ENCODE peak calls at places on chromosomes 11 and 22, in eight cellular contexts. S is left ventricle myocardium inferior, Q is endothelial cell, P is chondrocyte, W is PC-9, E is AG10803, N is fibroblast of the aortic adventitia, V is MCF 10A. K is an unnamed sample.

GRCh38 chr11:124923296-124923695 is 4.2 kb downstream of the HEPN1 start:
- DNase-seq in S (no peak), Q (no peak), P (no peak), W (no peak), E (no peak), N (no peak), V (no peak), K (no peak)

GRCh38 chr11:57251491-57252104 is 14.5 kb upstream of the APLNR start:
- DNase-seq in S (peak), Q (no peak), P (no peak), W (no peak), E (peak), N (peak), V (peak), K (no peak)

GRCh38 chr11:107969219-107969618 is 39.5 kb upstream of the CUL5 start:
- DNase-seq in S (no peak), Q (no peak), P (no peak), W (no peak), E (no peak), N (no peak), V (no peak), K (no peak)

GRCh38 chr11:5423131-5423530 is 1.2 kb downstream of the OR51Q1 start:
- DNase-seq in S (no peak), Q (no peak), P (no peak), W (no peak), E (no peak), N (no peak), V (no peak), K (no peak)

GRCh38 chr22:28102413-28102812 is 183.4 kb upstream of the PITPNB start:
- DNase-seq in S (no peak), Q (no peak), P (no peak), W (no peak), E (no peak), N (no peak), V (no peak), K (no peak)

GRCh38 chr11:77038825-77039326 is 4.7 kb downstream of the B3GNT6 start:
- DNase-seq in S (no peak), Q (no peak), P (no peak), W (no peak), E (no peak), N (no peak), V (no peak), K (no peak)

GRCh38 chr11:40029406-40029805 is 1430.0 kb downstream of the LRRC4C start:
- DNase-seq in S (no peak), Q (no peak), P (no peak), W (no peak), E (no peak), N (no peak), V (peak), K (peak)

GRCh38 chr11:77379253-77379652 is 77.8 kb upstream of the GDPD4 start:
- DNase-seq in S (no peak), Q (no peak), P (no peak), W (no peak), E (no peak), N (no peak), V (no peak), K (no peak)

GRCh38 chr11:86063536-86063935 is 5.3 kb downstream of the PICALM start:
- DNase-seq in S (no peak), Q (no peak), P (no peak), W (peak), E (peak), N (peak), V (peak), K (no peak)

GRCh38 chr22:37145415-37146385 is 4.0 kb downstream of the IL2RB start:
- DNase-seq in S (no peak), Q (no peak), P (peak), W (no peak), E (no peak), N (no peak), V (no peak), K (no peak)

GRCh38 chr11:125262194-125262824 is 97.8 kb downstream of the PKNOX2 start:
- DNase-seq in S (no peak), Q (no peak), P (no peak), W (peak), E (no peak), N (no peak), V (no peak), K (no peak)

GRCh38 chr11:75388386-75389275 is 10.7 kb upstream of the RPS3 start:
- DNase-seq in S (peak), Q (peak), P (no peak), W (peak), E (peak), N (peak), V (peak), K (peak)

GRCh38 chr22:45101828-45102227 is 61.9 kb upstream of the NUP50 start:
- DNase-seq in S (peak), Q (peak), P (peak), W (no peak), E (peak), N (peak), V (peak), K (peak)

GRCh38 chr22:32558681-32559355 is 84.2 kb downstream of the FBXO7 start:
- DNase-seq in S (peak), Q (no peak), P (no peak), W (peak), E (peak), N (peak), V (peak), K (no peak)

GRCh38 chr22:27541831-27542230 is 259.7 kb downstream of the MN1 start:
- DNase-seq in S (no peak), Q (no peak), P (no peak), W (no peak), E (no peak), N (no peak), V (no peak), K (peak)

GRCh38 chr22:38135133-38135706 is 24.7 kb upstream of the BAIAP2L2 start:
- DNase-seq in S (no peak), Q (no peak), P (no peak), W (peak), E (peak), N (peak), V (peak), K (no peak)

GRCh38 chr22:19150482-19151328 is 613 bp upstream of the GSC2 start:
- DNase-seq in S (no peak), Q (no peak), P (peak), W (no peak), E (no peak), N (no peak), V (no peak), K (no peak)

GRCh38 chr22:42177891-42178336 is 47.3 kb upstream of the CYP2D6 start:
- DNase-seq in S (no peak), Q (no peak), P (no peak), W (no peak), E (no peak), N (no peak), V (no peak), K (no peak)

GRCh38 chr11:34354782-34355181 is 3.0 kb downstream of the ABTB2 start:
- DNase-seq in S (no peak), Q (no peak), P (no peak), W (peak), E (peak), N (peak), V (no peak), K (no peak)

DNA sequence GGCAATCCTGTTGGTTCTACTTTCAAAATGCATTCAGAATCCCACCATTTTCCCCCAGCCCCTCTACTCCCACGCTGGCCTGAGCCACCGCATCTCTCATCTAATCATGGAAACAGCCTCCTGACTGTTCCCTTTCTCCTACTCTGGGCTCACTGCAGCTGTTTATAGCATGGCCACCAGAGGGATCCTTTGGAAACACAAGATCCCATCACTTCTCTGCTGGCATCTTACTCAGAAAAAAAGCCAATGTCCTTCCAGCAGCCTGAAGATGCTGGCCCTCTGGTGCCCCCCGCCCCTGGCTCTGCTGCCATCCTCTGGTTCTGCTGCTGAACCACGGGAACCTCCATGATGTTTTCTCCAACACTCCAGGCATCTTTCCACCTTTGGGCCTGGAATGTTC is 11.1 kb downstream of the MS4A8 start:
- DNase-seq in S (no peak), Q (peak), P (no peak), W (no peak), E (no peak), N (no peak), V (peak), K (no peak)
- TF ChIP-seq CTCF in S (no peak), Q (peak), P (peak), W (peak), E (no peak), N (no peak), V (no peak), K (no peak)

DNA sequence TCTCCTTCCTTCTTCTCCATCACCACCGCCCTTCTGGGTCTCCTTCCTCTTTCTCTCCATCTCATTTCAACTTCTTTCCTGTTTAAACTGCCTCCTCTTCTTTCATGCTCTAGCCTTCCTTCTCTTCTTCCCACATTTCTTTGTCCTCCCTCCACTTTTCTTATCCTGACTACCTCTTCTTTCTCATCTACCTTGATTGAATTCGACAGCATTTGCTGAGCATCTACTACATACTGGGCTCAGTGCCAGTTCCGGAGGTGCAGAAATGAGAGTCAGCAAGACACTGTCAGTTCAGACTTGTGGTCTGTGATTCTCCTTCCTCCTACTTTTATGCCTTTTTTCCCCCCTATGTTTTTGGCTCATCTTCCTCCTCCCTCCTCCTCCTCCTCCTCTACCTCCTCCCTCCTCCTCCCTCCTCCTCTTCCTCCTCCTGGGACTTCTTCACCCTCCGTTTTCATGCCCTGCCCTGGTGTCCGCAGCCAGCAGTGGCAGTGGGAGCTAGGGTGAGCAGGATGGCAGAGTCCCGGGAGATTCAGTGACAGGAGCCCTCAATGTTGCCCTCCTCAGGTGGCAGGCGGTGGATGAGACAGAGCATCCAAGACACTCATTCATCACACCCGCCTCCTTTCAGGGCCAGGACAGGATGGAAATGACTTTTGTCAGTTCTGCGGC is 146.0 kb upstream of the SEZ6L start:
- DNase-seq in S (no peak), Q (no peak), P (no peak), W (no peak), E (no peak), N (no peak), V (no peak), K (no peak)
- TF ChIP-seq CTCF in S (no peak), Q (no peak), P (no peak), W (no peak), E (no peak), N (no peak), V (no peak), K (no peak)

GRCh38 chr22:23232094-23232905 is 52.0 kb downstream of the BCR start:
- DNase-seq in S (no peak), Q (no peak), P (no peak), W (no peak), E (no peak), N (no peak), V (no peak), K (no peak)

GRCh38 chr22:23234409-23235161 is 54.3 kb downstream of the BCR start:
- DNase-seq in S (no peak), Q (no peak), P (no peak), W (no peak), E (no peak), N (no peak), V (no peak), K (no peak)

GRCh38 chr22:23233746-23234408 is 53.6 kb downstream of the BCR start:
- DNase-seq in S (peak), Q (no peak), P (no peak), W (no peak), E (peak), N (peak), V (no peak), K (no peak)

GRCh38 chr22:23231471-23232093 is 51.3 kb downstream of the BCR start:
- DNase-seq in S (no peak), Q (no peak), P (no peak), W (no peak), E (peak), N (no peak), V (no peak), K (no peak)

GRCh38 chr22:23233084-23233501 is 52.8 kb downstream of the BCR start:
- DNase-seq in S (peak), Q (peak), P (no peak), W (no peak), E (no peak), N (peak), V (no peak), K (no peak)
- TF ChIP-seq CTCF in S (peak), Q (no peak), P (no peak), W (no peak), E (peak), N (peak), V (no peak), K (no peak)

GRCh38 chr11:72786305-72787261 is 7.3 kb downstream of the STARD10 start:
- DNase-seq in S (no peak), Q (no peak), P (no peak), W (peak), E (no peak), N (no peak), V (no peak), K (no peak)
- TF ChIP-seq CTCF in S (no peak), Q (no peak), P (no peak), W (no peak), E (no peak), N (no peak), V (no peak), K (no peak)

GRCh38 chr11:15737326-15737725 is 619.0 kb downstream of the SOX6 start:
- DNase-seq in S (no peak), Q (no peak), P (no peak), W (no peak), E (no peak), N (no peak), V (peak), K (no peak)
- TF ChIP-seq CTCF in S (no peak), Q (no peak), P (no peak), W (no peak), E (no peak), N (no peak), V (no peak), K (no peak)

K was measured in nephron progenitor cell.